ENCODE peak calls at places on chromosomes 11 and 22, in five cellular contexts. Z, E, A, T and R are unnamed samples.

GRCh38 chr11:2488004-2488403 is 43.2 kb downstream of the KCNQ1 start:
- DNase-seq in T (no peak), Z (no peak), E (no peak), A (no peak), R (no peak)

GRCh38 chr22:26579331-26579886 is 10.5 kb downstream of the TPST2 start:
- DNase-seq in Z (peak; percentile 15), A (peak; percentile 66), T (no peak), E (no peak), R (no peak)

GRCh38 chr22:42880815-42881214 is 23.7 kb upstream of the ARFGAP3 start:
- DNase-seq in A (no peak), Z (no peak), T (no peak), E (no peak), R (no peak)

GRCh38 chr11:73333626-73334199 is 25.6 kb downstream of the ARHGEF17 start:
- DNase-seq in Z (no peak), E (no peak), T (no peak), A (no peak), R (no peak)

GRCh38 chr11:134691985-134692384 is 279.9 kb upstream of the B3GAT1 start:
- DNase-seq in T (no peak), Z (no peak), A (no peak), E (no peak), R (no peak)

GRCh38 chr22:22750335-22751042 is 106.1 kb downstream of the GGTLC2 start:
- DNase-seq in A (no peak), T (no peak), E (no peak), Z (no peak), R (no peak)

GRCh38 chr11:69636512-69636866 is 4.5 kb upstream of the CCND1 start:
- DNase-seq in Z (no peak), T (peak; percentile 72), E (no peak), A (peak; percentile 86), R (peak; percentile 69)

GRCh38 chr22:36244522-36245391 is 5.4 kb upstream of the APOL2 start:
- DNase-seq in E (no peak), T (no peak), Z (no peak), A (no peak), R (no peak)

GRCh38 chr11:103676413-103676812 is 360.0 kb upstream of the DDI1 start:
- DNase-seq in T (no peak), Z (no peak), A (no peak), E (no peak), R (no peak)

GRCh38 chr11:12693075-12693473 is 18.9 kb downstream of the TEAD1 start:
- DNase-seq in E (no peak), A (no peak), Z (no peak), T (no peak), R (no peak)

GRCh38 chr22:37187891-37188761 is at the start of gene C1QTNF6:
- DNase-seq in Z (no peak), E (peak; percentile 26), A (peak; percentile 64), T (peak; percentile 22), R (peak; percentile 70)

GRCh38 chr11:131675489-131675888 is 305.1 kb downstream of the NTM start:
- DNase-seq in E (no peak), T (no peak), Z (no peak), A (no peak), R (peak; percentile 56)

GRCh38 chr11:63993983-63994382 is 7.7 kb downstream of the OTUB1 start:
- DNase-seq in T (no peak), E (no peak), A (no peak), Z (no peak), R (no peak)

GRCh38 chr11:69435161-69435990 is 46.1 kb upstream of the LINC01488 start:
- DNase-seq in Z (no peak), E (no peak), T (no peak), A (peak; percentile 48), R (no peak)

GRCh38 chr11:128653828-128654231 is 40.0 kb upstream of the FLI1 start:
- DNase-seq in A (peak; percentile 83), E (no peak), Z (no peak), T (no peak), R (peak; percentile 59)